ENCODE peak calls at places on chromosomes 11 and 22, in six cellular contexts. R, Y, C, Z, L and E are unnamed samples.

GRCh38 chr11:75815345-75815983 is 454 bp downstream of the UVRAG start:
- DNase-seq in R (peak), Y (peak), C (no peak), Z (peak), L (no peak), E (no peak)

GRCh38 chr11:134995746-134996145 is 583.7 kb upstream of the B3GAT1 start:
- DNase-seq in R (no peak), Y (no peak), C (no peak), Z (no peak), L (no peak), E (no peak)

GRCh38 chr11:34620820-34621792 is at the start of gene EHF:
- DNase-seq in R (no peak), Y (no peak), C (no peak), Z (peak), L (no peak), E (no peak)

GRCh38 chr11:64858467-64859401 is 14.3 kb upstream of the CDC42BPG start:
- DNase-seq in R (no peak), Y (no peak), C (no peak), Z (no peak), L (no peak), E (no peak)

GRCh38 chr11:79390923-79391322 is 49.9 kb downstream of the TENM4 start:
- DNase-seq in R (no peak), Y (no peak), C (no peak), Z (no peak), L (no peak), E (no peak)

GRCh38 chr11:102924851-102925380 is 30.6 kb downstream of the MMP13 start:
- DNase-seq in R (no peak), Y (no peak), C (no peak), Z (no peak), L (no peak), E (no peak)

GRCh38 chr11:90701040-90701439 is 478.2 kb upstream of the CHORDC1 start:
- DNase-seq in R (no peak), Y (no peak), C (no peak), Z (no peak), L (no peak), E (no peak)

GRCh38 chr11:8368772-8369171 is 105.1 kb upstream of the LMO1 start:
- DNase-seq in R (no peak), Y (peak), C (no peak), Z (no peak), L (no peak), E (no peak)

GRCh38 chr11:2697871-2698270 is 1.9 kb downstream of the KCNQ1OT1 start:
- DNase-seq in R (no peak), Y (no peak), C (no peak), Z (no peak), L (no peak), E (no peak)

GRCh38 chr22:33832558-33833151 is 87.6 kb downstream of the LARGE1 start:
- DNase-seq in R (no peak), Y (no peak), C (no peak), Z (no peak), L (no peak), E (no peak)

GRCh38 chr22:18121436-18122253 is 11.0 kb downstream of the TUBA8 start:
- DNase-seq in R (peak), Y (no peak), C (no peak), Z (no peak), L (no peak), E (no peak)

GRCh38 chr22:44180706-44181032 is at the start of gene PARVG:
- DNase-seq in R (peak), Y (no peak), C (peak), Z (peak), L (no peak), E (no peak)

GRCh38 chr11:12241401-12241800 is 131.0 kb downstream of the MICAL2 start:
- DNase-seq in R (no peak), Y (no peak), C (no peak), Z (no peak), L (no peak), E (no peak)

GRCh38 chr22:37163618-37164534 is 14.2 kb upstream of the IL2RB start:
- DNase-seq in R (no peak), Y (no peak), C (no peak), Z (no peak), L (no peak), E (no peak)

GRCh38 chr22:38273135-38273761 is 438 bp upstream of the TMEM184B start:
- DNase-seq in R (no peak), Y (no peak), C (no peak), Z (no peak), L (no peak), E (no peak)

GRCh38 chr22:32649515-32650200 is 151.8 kb upstream of the TIMP3 start:
- DNase-seq in R (no peak), Y (peak), C (peak), Z (no peak), L (no peak), E (no peak)

GRCh38 chr11:71251159-71251721 is 1.1 kb downstream of the SHANK2 start:
- DNase-seq in R (peak), Y (peak), C (no peak), Z (peak), L (no peak), E (no peak)

GRCh38 chr22:27194096-27194748 is 536.8 kb downstream of the MIAT start:
- DNase-seq in R (no peak), Y (no peak), C (no peak), Z (no peak), L (no peak), E (no peak)

GRCh38 chr11:70762810-70763209 is 364.5 kb downstream of the CTTN start:
- DNase-seq in R (no peak), Y (no peak), C (no peak), Z (no peak), L (no peak), E (no peak)

GRCh38 chr11:118051136-118051610 is 25.7 kb upstream of the TMPRSS4 start:
- DNase-seq in R (no peak), Y (peak), C (no peak), Z (no peak), L (no peak), E (no peak)

GRCh38 chr11:63858628-63859550 is 20.0 kb downstream of the MARK2 start:
- DNase-seq in R (no peak), Y (no peak), C (no peak), Z (no peak), L (no peak), E (no peak)

GRCh38 chr11:124674168-124674517 is 439 bp downstream of the SPA17 start:
- DNase-seq in R (peak), Y (no peak), C (no peak), Z (no peak), L (no peak), E (no peak)

GRCh38 chr11:3989251-3989650 is 105.3 kb upstream of the RRM1 start:
- DNase-seq in R (no peak), Y (no peak), C (no peak), Z (no peak), L (no peak), E (no peak)

GRCh38 chr11:122863704-122864326 is 18.7 kb upstream of the JHY start:
- DNase-seq in R (peak), Y (no peak), C (no peak), Z (peak), L (no peak), E (no peak)

GRCh38 chr11:102347526-102348331 is 715 bp downstream of the BIRC2 start:
- DNase-seq in R (peak), Y (no peak), C (peak), Z (peak), L (no peak), E (no peak)

GRCh38 chr11:133708547-133709051 is 136.7 kb downstream of the SPATA19 start:
- DNase-seq in R (no peak), Y (peak), C (no peak), Z (no peak), L (no peak), E (no peak)

GRCh38 chr11:104625246-104625645 is 273.0 kb downstream of the CASP12 start:
- DNase-seq in R (no peak), Y (no peak), C (no peak), Z (peak), L (no peak), E (no peak)

GRCh38 chr11:64251986-64252837 is 882 bp downstream of the PLCB3 start:
- DNase-seq in R (peak), Y (peak), C (no peak), Z (no peak), L (no peak), E (no peak)

GRCh38 chr11:1825039-1825740 is 9.6 kb upstream of the SYT8 start:
- DNase-seq in R (peak), Y (peak), C (no peak), Z (no peak), L (no peak), E (no peak)

GRCh38 chr22:22730655-22731373 is 86.4 kb downstream of the GGTLC2 start:
- DNase-seq in R (no peak), Y (no peak), C (no peak), Z (no peak), L (no peak), E (no peak)

GRCh38 chr11:70668204-70669202 is 270.2 kb downstream of the CTTN start:
- DNase-seq in R (no peak), Y (no peak), C (no peak), Z (peak), L (no peak), E (no peak)

GRCh38 chr22:50585781-50586180 is 3.1 kb upstream of the CHKB start:
- DNase-seq in R (no peak), Y (no peak), C (no peak), Z (no peak), L (no peak), E (no peak)

GRCh38 chr11:118640332-118641154 is 33.1 kb downstream of the PHLDB1 start:
- DNase-seq in R (no peak), Y (no peak), C (no peak), Z (no peak), L (no peak), E (no peak)

GRCh38 chr11:61947486-61948210 is 2.5 kb upstream of the BEST1 start:
- DNase-seq in R (peak), Y (peak), C (peak), Z (peak), L (peak), E (peak)

GRCh38 chr11:31957674-31958073 is 133.2 kb upstream of the RCN1 start:
- DNase-seq in R (no peak), Y (no peak), C (no peak), Z (no peak), L (no peak), E (no peak)

GRCh38 chr11:1888811-1889526 is 2.7 kb downstream of the PRR33 start:
- DNase-seq in R (peak), Y (peak), C (peak), Z (no peak), L (no peak), E (no peak)

GRCh38 chr11:30488304-30488998 is 97.7 kb downstream of the MPPED2 start:
- DNase-seq in R (peak), Y (no peak), C (no peak), Z (no peak), L (no peak), E (no peak)

GRCh38 chr11:111814567-111814966 is 48.4 kb upstream of the PPP2R1B start:
- DNase-seq in R (no peak), Y (no peak), C (no peak), Z (no peak), L (no peak), E (no peak)

GRCh38 chr11:1199689-1200610 is 22.9 kb upstream of the MUC5B start:
- DNase-seq in R (peak), Y (peak), C (no peak), Z (no peak), L (no peak), E (no peak)